ENCODE peak calls at places on chromosomes 11 and 22, in six cellular contexts. A is lower lobe of right lung, I is pancreas, Q is breast epithelium, G is GM23248, B is PC-9. S is an unnamed sample.

GRCh38 chr11:14855890-14856289 is 36.1 kb downstream of the CYP2R1 start:
- DNase-seq in A (no peak), I (no peak), Q (no peak), G (no peak), B (no peak), S (no peak)

GRCh38 chr11:96782632-96783031 is 392.8 kb downstream of the JRKL start:
- DNase-seq in A (no peak), I (no peak), Q (no peak), G (no peak), B (no peak), S (no peak)

GRCh38 chr11:101030692-101031091 is 98.9 kb downstream of the PGR start:
- DNase-seq in A (no peak), I (no peak), Q (no peak), G (no peak), B (no peak), S (no peak)

GRCh38 chr11:119585038-119585666 is 143.8 kb downstream of the NECTIN1 start:
- DNase-seq in A (no peak), I (peak; percentile 79), Q (peak; percentile 71), G (peak; percentile 10), B (peak; percentile 83), S (no peak)

GRCh38 chr11:128476729-128477128 is 110.6 kb downstream of the ETS1 start:
- DNase-seq in A (no peak), I (no peak), Q (no peak), G (no peak), B (no peak), S (no peak)

GRCh38 chr11:74100735-74101134 is 70.1 kb downstream of the C2CD3 start:
- DNase-seq in A (no peak), I (no peak), Q (no peak), G (no peak), B (no peak), S (no peak)

GRCh38 chr11:120125005-120125404 is 12.9 kb downstream of the TRIM29 start:
- DNase-seq in A (peak; percentile 25), I (no peak), Q (peak; percentile 68), G (peak; percentile 85), B (peak; percentile 86), S (no peak)

GRCh38 chr22:44454113-44454769 is 43.8 kb downstream of the RTL6 start:
- DNase-seq in A (no peak), I (no peak), Q (no peak), G (no peak), B (no peak), S (no peak)

GRCh38 chr11:116276051-116277044 is 496.4 kb downstream of the BUD13 start:
- DNase-seq in A (peak; percentile 86), I (peak; percentile 92), Q (peak; percentile 72), G (peak; percentile 37), B (peak; percentile 46), S (peak; percentile 84)

GRCh38 chr22:38709306-38709705 is 3.6 kb downstream of the GTPBP1 start:
- DNase-seq in A (no peak), I (no peak), Q (no peak), G (no peak), B (no peak), S (peak; percentile 63)

GRCh38 chr11:77082838-77083552 is 16.2 kb downstream of the CAPN5 start:
- DNase-seq in A (peak; percentile 56), I (peak; percentile 26), Q (peak; percentile 47), G (peak; percentile 82), B (no peak), S (no peak)

GRCh38 chr11:125903753-125904659 is at the start of gene DDX25:
- DNase-seq in A (no peak), I (no peak), Q (no peak), G (no peak), B (no peak), S (no peak)

GRCh38 chr11:103628121-103628520 is 408.3 kb upstream of the DDI1 start:
- DNase-seq in A (no peak), I (no peak), Q (no peak), G (no peak), B (no peak), S (no peak)

GRCh38 chr11:121418625-121419114 is 33.4 kb upstream of the SORL1 start:
- DNase-seq in A (peak; percentile 72), I (no peak), Q (no peak), G (no peak), B (no peak), S (no peak)

GRCh38 chr22:20131593-20131855 is at the start of gene ZDHHC8:
- DNase-seq in A (no peak), I (no peak), Q (no peak), G (peak; percentile 50), B (no peak), S (no peak)

GRCh38 chr11:130477646-130478203 is 29.3 kb downstream of the ADAMTS15 start:
- DNase-seq in A (no peak), I (no peak), Q (no peak), G (peak; percentile 21), B (no peak), S (no peak)
- H3K4me1 ChIP-seq in A (peaks cover 37% of the 10 kb centered on the region), I (no peaks in the 10 kb centered on the region), Q (peaks cover 10% of the 10 kb centered on the region), G (peaks cover 39% of the 10 kb centered on the region), B (peaks cover 28% of the 10 kb centered on the region), S (no peaks in the 10 kb centered on the region)

GRCh38 chr11:112163875-112164521 is at the start of gene IL18:
- DNase-seq in A (peak; percentile 83), I (peak; percentile 62), Q (no peak), G (peak; percentile 81), B (peak; percentile 75), S (no peak)
- H3K4me3 ChIP-seq in A (peak within 1 kb of the TSS; percentile 49), I (no peak within 1 kb of the TSS), Q (peak within 1 kb of the TSS; percentile 12), G (peak within 1 kb of the TSS; percentile 80), B (peak within 1 kb of the TSS; percentile 68), S (no peak within 1 kb of the TSS)

DNA sequence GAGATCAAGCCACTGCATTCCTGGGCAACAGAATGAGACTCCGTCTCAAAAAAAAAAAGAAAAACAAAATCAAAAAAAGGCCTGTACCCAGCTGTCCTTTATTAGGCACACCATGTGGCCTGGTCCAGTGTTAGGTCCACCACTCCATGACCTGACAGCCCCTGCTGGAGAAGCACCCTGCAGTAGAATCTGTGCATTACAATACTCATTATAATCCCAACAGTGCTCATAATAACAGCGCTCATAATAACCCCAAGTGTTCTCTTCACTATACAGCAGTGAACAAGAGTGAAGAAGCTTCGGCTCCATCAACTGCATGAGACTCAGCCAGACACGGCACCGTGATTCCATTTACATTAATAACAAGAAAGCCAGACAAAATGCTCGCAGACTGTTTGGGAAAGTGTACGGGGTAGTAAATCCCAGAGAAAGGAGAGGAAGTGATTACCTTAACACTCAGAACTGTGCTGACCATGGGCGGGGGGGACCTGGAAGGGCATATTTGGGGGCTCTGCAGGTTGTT is 8.9 kb upstream of the EHD1 start:
- DNase-seq in A (no peak), I (no peak), Q (no peak), G (no peak), B (no peak), S (no peak)
- H3K4me1 ChIP-seq in A (peaks cover 22% of the 10 kb centered on the region), I (peaks cover 10% of the 10 kb centered on the region), Q (no peaks in the 10 kb centered on the region), G (no peaks in the 10 kb centered on the region), B (peaks cover 24% of the 10 kb centered on the region), S (peaks cover 2% of the 10 kb centered on the region)

GRCh38 chr11:32172771-32173170 is 81.9 kb downstream of the RCN1 start:
- DNase-seq in A (no peak), I (no peak), Q (no peak), G (peak; percentile 49), B (no peak), S (no peak)
- H3K4me3 ChIP-seq in A (peak overlapping the region; percentile 46), I (no peak overlapping the region), Q (peak overlapping the region; percentile 39), G (peak overlapping the region; percentile 56), B (no peak overlapping the region), S (no peak overlapping the region)

GRCh38 chr22:46100401-46101105 is 49.8 kb upstream of the PPARA start:
- DNase-seq in A (no peak), I (peak; percentile 71), Q (no peak), G (peak; percentile 48), B (no peak), S (no peak)
- H3K4me1 ChIP-seq in A (peaks cover 56% of the 10 kb centered on the region), I (peaks cover 29% of the 10 kb centered on the region), Q (peaks cover 43% of the 10 kb centered on the region), G (peaks cover 30% of the 10 kb centered on the region), B (no peaks in the 10 kb centered on the region), S (no peaks in the 10 kb centered on the region)

GRCh38 chr11:114291381-114291780 is 4.8 kb upstream of the NNMT start:
- DNase-seq in A (no peak), I (no peak), Q (no peak), G (peak; percentile 83), B (no peak), S (peak; percentile 18)
- H3K4me3 ChIP-seq in A (peak overlapping the region; percentile 2), I (no peak overlapping the region), Q (peak overlapping the region; percentile 15), G (peak overlapping the region; percentile 80), B (no peak overlapping the region), S (peak overlapping the region; percentile 38)